ENCODE peak calls at places on chromosomes 6 and 20, in four cellular contexts. T is body of pancreas, V is A549, I is lower lobe of right lung. Y is an unnamed sample.
A peak's percentile ranks its signal among the peaks of the same experiment; 100 is the strongest.

GRCh38 chr6:135521431-135521830 is 23.9 kb upstream of the AHI1 start:
- DNase-seq in T (no peak), V (no peak), I (no peak), Y (no peak)

GRCh38 chr6:74925683-74926082 is 280.2 kb downstream of the COL12A1 start:
- DNase-seq in T (no peak), V (no peak), I (no peak), Y (no peak)

GRCh38 chr6:77030929-77031674 is 432.2 kb downstream of the HTR1B start:
- DNase-seq in T (no peak), V (no peak), I (no peak), Y (no peak)

GRCh38 chr6:157637941-157638340 is 185.1 kb upstream of the SNX9 start:
- DNase-seq in T (no peak), V (no peak), I (no peak), Y (no peak)

GRCh38 chr6:152309648-152310047 is 327.5 kb downstream of the SYNE1 start:
- DNase-seq in T (no peak), V (no peak), I (no peak), Y (no peak)

GRCh38 chr6:125165256-125165655 is 11.7 kb downstream of the TPD52L1 start:
- DNase-seq in T (no peak), V (no peak), I (no peak), Y (no peak)

GRCh38 chr6:150068786-150069648 is at the start of gene ULBP3:
- DNase-seq in T (peak; percentile 93), V (peak; percentile 81), I (peak; percentile 93), Y (peak; percentile 94)

GRCh38 chr6:126886106-126886505 is 232.4 kb upstream of the RSPO3 start:
- DNase-seq in T (no peak), V (no peak), I (no peak), Y (no peak)

DNA sequence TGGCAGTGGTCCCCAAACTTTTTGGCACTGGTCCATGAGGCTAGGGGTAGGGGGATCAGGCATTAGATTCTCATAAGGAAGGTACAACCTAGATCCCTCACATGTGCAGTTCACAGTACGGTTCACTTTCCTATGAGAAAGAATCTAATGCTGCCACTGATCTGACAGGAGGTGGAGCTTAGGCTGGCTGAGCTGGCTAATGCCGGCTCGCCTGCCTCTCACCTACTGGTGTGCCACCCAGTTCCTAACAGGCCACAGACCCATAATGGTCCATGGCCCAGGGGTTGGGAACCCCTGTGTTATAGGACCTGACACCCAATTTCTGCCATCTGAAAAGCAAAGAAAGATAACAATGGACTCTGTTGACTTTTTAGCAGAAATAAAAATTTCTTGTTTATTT is 199.6 kb downstream of the GMPR start:
- DNase-seq in T (no peak), V (no peak), I (no peak), Y (no peak)
- H3K27ac ChIP-seq in T (no peak overlapping the region), V (peak overlapping the region; percentile 19), I (no peak overlapping the region), Y (no peak overlapping the region)

DNA sequence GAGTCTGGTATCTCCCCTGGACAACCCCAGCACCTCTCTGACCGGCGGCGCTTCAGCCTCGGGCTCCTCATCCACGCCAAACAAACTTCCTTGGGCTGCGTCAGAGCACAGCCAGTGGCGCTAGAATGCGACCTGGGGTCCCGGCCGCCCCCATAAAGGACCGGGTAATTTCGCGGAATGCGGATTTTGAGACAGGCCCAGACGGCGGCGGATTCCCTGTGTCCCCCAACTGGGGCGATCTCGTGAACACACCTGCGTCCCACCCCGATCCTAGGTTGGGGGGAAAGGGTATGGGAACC is 1.6 kb downstream of the FOXP4 start:
- DNase-seq in T (no peak), V (no peak), I (no peak), Y (no peak)
- TF ChIP-seq CTCF in T (no peak), V (no peak), I (no peak), Y (no peak)

GRCh38 chr6:3260296-3260695 is 1.5 kb downstream of the PSMG4 start:
- DNase-seq in T (no peak), V (no peak), I (no peak), Y (no peak)
- H3K4me3 ChIP-seq in T (no peak overlapping the region), V (no peak overlapping the region), I (peak overlapping the region; percentile 97), Y (peak overlapping the region; percentile 93)

DNA sequence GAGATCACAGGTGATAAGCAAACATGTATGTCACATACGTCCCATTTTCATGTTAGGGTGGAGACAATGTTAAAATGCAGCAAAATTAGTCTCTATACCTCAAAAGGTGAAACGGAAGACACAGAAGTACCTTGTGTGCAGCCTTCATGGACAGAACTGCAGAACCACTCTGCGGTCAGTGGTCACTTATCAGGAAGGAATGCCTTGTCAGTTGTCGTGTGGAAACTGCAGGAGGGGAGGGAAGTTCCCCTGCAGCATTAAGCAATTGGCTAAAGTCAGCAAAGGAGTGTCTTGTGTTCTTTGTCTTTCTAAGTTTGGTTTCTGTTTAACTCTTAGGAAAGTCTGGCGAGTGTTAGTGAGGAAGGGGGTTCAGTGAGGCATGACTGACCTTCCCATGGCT is 6.5 kb upstream of the GABRR2 start:
- DNase-seq in T (no peak), V (no peak), I (peak; percentile 61), Y (no peak)
- H3K27ac ChIP-seq in T (no peak overlapping the region), V (no peak overlapping the region), I (no peak overlapping the region), Y (no peak overlapping the region)

GRCh38 chr6:111583221-111583620 is 22.5 kb downstream of the TRAF3IP2 start:
- DNase-seq in T (no peak), V (no peak), I (no peak), Y (no peak)

GRCh38 chr6:111581957-111582356 is 23.7 kb downstream of the TRAF3IP2 start:
- DNase-seq in T (no peak), V (no peak), I (no peak), Y (no peak)

GRCh38 chr6:111580401-111580800 is 25.3 kb downstream of the TRAF3IP2 start:
- DNase-seq in T (no peak), V (no peak), I (no peak), Y (no peak)

GRCh38 chr6:111580826-111581505 is 24.7 kb downstream of the TRAF3IP2 start:
- DNase-seq in T (no peak), V (no peak), I (no peak), Y (peak; percentile 68)

GRCh38 chr6:111579816-111580215 is 25.9 kb downstream of the TRAF3IP2 start:
- DNase-seq in T (no peak), V (no peak), I (no peak), Y (no peak)
- TF ChIP-seq CTCF in T (no peak), V (no peak), I (no peak), Y (no peak)

GRCh38 chr20:57991211-57991841 is 237.1 kb downstream of the ANKRD60 start:
- DNase-seq in T (no peak), V (peak; percentile 72), I (no peak), Y (peak; percentile 41)
- H3K4me3 ChIP-seq in T (no peak overlapping the region), V (no peak overlapping the region), I (no peak overlapping the region), Y (no peak overlapping the region)

GRCh38 chr6:7467007-7467897 is 74.2 kb upstream of the DSP start:
- DNase-seq in T (peak; percentile 45), V (no peak), I (no peak), Y (no peak)
- H3K27ac ChIP-seq in T (no peak overlapping the region), V (peak overlapping the region; percentile 58), I (no peak overlapping the region), Y (no peak overlapping the region)

DNA sequence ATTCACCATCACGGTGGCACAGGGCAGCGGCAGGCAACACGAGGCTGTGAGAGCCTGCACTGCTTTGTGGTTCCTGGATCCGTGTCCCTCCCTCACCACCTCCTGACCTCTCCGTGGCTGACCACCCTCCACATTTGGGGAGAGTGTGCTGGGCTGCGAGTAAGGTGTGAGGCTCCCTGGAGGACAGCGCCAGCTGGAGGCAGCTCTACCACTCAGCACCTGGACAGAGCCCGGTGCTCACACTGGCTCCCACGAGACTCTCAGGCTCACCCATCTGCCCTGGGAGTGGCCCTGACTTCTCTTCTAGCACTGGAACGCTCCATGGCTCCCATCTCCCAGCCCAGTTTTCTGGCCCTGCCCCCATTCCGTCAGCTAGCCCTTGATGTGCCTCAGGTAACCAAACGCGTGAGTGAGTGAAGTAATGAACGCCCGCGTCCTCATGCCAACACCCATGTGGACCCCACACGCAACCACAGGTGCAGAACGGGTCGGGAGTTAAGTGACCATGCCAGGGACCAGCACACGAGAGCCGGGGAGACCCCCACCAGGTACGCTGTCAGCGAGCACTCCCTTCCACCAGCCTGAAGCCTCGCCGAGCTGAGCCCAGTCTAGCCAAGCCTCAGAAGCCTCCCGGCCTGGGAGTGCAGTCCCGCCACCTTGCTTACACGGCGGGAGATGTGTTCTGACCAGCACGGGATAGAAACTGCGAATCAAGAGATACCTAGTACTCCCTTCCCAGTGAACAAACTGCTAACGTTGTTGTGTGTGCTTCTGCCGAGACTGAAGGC is 137.2 kb downstream of the WDR27 start:
- DNase-seq in T (no peak), V (no peak), I (no peak), Y (no peak)
- TF ChIP-seq CTCF in T (no peak), V (no peak), I (no peak), Y (no peak)

DNA sequence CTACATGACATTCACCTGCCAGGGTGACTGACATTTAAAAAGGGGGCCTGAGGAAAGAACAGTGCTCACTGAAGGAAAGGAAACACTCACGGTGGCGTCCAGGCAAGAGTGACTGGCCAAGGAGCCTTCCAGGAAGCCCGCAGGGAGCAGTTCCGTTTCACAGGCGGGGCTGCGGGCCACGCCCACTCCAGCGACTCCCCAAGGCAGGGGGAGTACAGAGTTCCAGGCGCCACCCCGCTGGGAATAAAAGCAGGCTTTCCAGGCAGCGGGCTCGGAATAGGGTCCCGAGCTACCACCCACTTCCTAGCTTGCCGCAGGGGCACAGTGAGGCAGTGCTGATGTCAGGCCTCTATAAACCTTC is 34.2 kb downstream of the PKIG start:
- DNase-seq in T (no peak), V (no peak), I (no peak), Y (peak; percentile 64)
- H3K4me3 ChIP-seq in T (no peak overlapping the region), V (no peak overlapping the region), I (no peak overlapping the region), Y (no peak overlapping the region)